ENCODE peak calls at places on chromosomes 4 and X, in ten cellular contexts. U, N, H, C, E, F, G, X, B and K are unnamed samples.

GRCh38 chr4:8409271-8410065 is 31.1 kb downstream of the ACOX3 start:
- DNase-seq in G (no peak), E (no peak), X (no peak), B (peak; percentile 33), N (no peak), F (no peak), U (no peak), H (no peak), C (no peak), K (peak; percentile 42)

GRCh38 chrX:41335590-41336331 is 1.8 kb downstream of the DDX3X start:
- DNase-seq in N (no peak), X (no peak), H (peak; percentile 23), G (no peak), B (peak; percentile 80), E (no peak), F (no peak), U (no peak), C (no peak), K (peak; percentile 35)

GRCh38 chr4:140281828-140282227 is 91.6 kb upstream of the SCOC start:
- DNase-seq in C (no peak), H (no peak), X (peak; percentile 29), G (no peak), E (no peak), F (peak; percentile 37), B (no peak), U (peak; percentile 40), N (no peak), K (no peak)

GRCh38 chr4:16443504-16444088 is 217.3 kb upstream of the TAPT1 start:
- DNase-seq in U (peak; percentile 36), B (peak; percentile 48), G (no peak), H (peak; percentile 76), F (peak; percentile 67), N (no peak), C (peak; percentile 53), X (peak; percentile 29), E (no peak), K (no peak)

GRCh38 chrX:72238183-72238582 is 644 bp downstream of the ERCC6L start:
- DNase-seq in F (peak; percentile 6), H (no peak), C (no peak), N (no peak), X (no peak), E (no peak), G (no peak), B (no peak), U (peak; percentile 24), K (no peak)

GRCh38 chrX:136260801-136261200 is 9.6 kb upstream of the MAP7D3 start:
- DNase-seq in X (peak; percentile 67), N (no peak), G (no peak), C (no peak), B (peak; percentile 77), E (no peak), U (no peak), H (peak; percentile 83), F (no peak), K (peak; percentile 86)

GRCh38 chr4:36394352-36394903 is 113.0 kb downstream of the DTHD1 start:
- DNase-seq in F (no peak), N (no peak), G (peak; percentile 77), H (no peak), X (peak; percentile 42), C (peak; percentile 11), U (no peak), E (no peak), B (no peak), K (no peak)

GRCh38 chrX:10726647-10727046 is 106.3 kb upstream of the MID1 start:
- DNase-seq in U (no peak), G (no peak), N (no peak), B (peak; percentile 92), E (no peak), C (peak; percentile 38), F (no peak), X (no peak), H (peak; percentile 84), K (peak; percentile 5)

DNA sequence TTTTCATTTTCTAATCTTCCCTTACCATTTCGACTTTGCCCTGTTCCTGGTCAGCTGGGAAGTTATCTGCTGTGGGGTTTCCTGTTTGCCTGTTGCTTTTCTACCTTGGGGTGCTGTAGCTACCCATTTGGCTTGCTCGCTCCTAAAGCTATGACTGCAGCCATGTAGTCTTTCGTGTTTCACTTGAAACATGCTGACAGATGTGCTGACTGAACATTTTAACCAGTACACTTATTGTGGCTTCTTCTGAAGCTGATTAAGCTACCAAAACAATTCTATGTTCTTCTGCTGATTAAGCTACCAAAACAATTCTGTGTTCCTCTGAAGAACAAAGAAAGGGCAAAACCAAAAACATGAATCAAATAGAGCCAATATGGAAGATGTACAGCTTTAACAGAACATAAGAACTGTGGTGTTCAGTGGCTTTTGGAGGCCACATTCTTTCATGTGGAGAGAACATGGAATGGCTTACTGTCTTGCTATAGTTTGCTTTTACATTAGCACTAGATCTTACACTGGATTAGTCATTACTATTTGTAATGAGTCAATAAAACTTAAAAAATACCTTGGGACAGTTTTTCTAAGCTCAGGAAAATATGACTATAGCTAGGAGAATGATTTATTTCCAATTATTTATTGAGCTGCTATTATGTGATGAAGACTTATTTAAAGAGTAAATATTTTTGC is 440.5 kb downstream of the SPRY1 start:
- DNase-seq in N (no peak), E (no peak), C (peak; percentile 92), G (no peak), H (peak; percentile 43), B (no peak), U (no peak), F (no peak), X (peak; percentile 50), K (no peak)
- H3K4me3 ChIP-seq in N (no peak overlapping the region), E (no peak overlapping the region), C (peak overlapping the region; percentile 29), G (no peak overlapping the region), H (no peak overlapping the region), B (no peak overlapping the region), U (no peak overlapping the region), F (no peak overlapping the region), X (no peak overlapping the region), K (no peak overlapping the region)

GRCh38 chr4:152676052-152676854 is 3.5 kb downstream of the TMEM154 start:
- DNase-seq in X (no peak), C (peak; percentile 38), G (no peak), H (no peak), B (no peak), U (no peak), F (no peak), N (no peak), E (no peak), K (no peak)

GRCh38 chr4:152682143-152682542 is 2.3 kb upstream of the TMEM154 start:
- DNase-seq in C (no peak), E (no peak), U (no peak), G (no peak), B (no peak), F (no peak), H (no peak), X (no peak), N (no peak), K (no peak)

GRCh38 chr4:152680988-152681731 is 1.4 kb upstream of the TMEM154 start:
- DNase-seq in N (no peak), F (no peak), G (no peak), H (peak; percentile 71), C (no peak), E (no peak), U (no peak), B (peak; percentile 43), X (peak; percentile 100), K (peak; percentile 13)

GRCh38 chr4:152678841-152679240 is 956 bp downstream of the TMEM154 start:
- DNase-seq in N (no peak), G (no peak), F (no peak), X (peak; percentile 38), B (no peak), E (no peak), U (no peak), H (no peak), C (no peak), K (no peak)

DNA sequence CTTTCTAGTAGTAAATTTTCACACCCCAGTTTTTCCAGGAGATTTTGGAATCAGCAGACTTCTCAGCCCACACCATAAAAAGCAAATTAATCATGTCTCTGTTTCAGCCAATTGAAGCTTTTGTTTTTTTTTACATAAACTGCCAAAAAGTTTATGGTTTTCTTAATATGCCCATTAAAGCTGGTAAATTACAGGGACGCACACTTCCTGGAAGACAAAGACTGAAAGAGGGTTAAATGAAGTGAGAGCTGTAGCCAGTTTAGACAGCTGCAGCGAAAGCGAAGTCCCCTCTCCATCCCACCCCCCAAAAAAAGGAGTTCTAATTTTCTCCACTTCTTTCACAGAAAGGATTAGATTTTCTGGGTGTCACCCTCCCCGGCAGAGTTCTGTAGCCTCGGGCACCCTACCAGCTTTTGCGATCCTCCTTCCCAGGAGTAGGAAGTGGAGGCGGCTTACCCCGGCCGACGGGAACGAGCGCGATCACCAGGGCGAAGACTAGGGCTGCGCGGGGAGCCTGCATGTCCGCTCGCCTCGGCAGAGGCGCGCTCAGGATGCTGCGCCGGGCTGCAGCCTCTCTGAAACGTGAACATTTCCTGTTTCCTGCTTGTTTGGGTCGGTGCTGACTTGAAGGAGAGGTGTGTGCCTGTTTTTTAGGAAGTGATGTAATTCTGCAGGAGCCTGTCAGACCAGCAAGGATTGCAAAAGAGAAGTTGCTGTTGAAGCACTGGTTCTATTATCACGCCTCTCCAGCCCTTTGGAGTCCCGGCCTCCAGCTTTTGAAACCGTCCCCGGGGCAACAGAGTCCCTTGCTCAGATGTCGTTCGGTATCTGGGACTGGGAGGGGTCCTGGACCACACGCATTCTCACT is at the start of gene TMEM154:
- DNase-seq in H (peak; percentile 85), X (peak; percentile 98), C (peak; percentile 81), E (peak; percentile 31), G (peak; percentile 79), B (peak; percentile 67), N (peak; percentile 81), F (peak; percentile 87), U (peak; percentile 78), K (peak; percentile 47)
- H3K4me3 ChIP-seq in H (peak within 1 kb of the TSS; percentile 76), X (peak within 1 kb of the TSS; percentile 58), C (peak within 1 kb of the TSS; percentile 77), E (peak within 1 kb of the TSS; percentile 54), G (peak within 1 kb of the TSS; percentile 81), B (peak within 1 kb of the TSS; percentile 69), N (peak within 1 kb of the TSS; percentile 50), F (peak within 1 kb of the TSS; percentile 66), U (peak within 1 kb of the TSS; percentile 52), K (peak within 1 kb of the TSS; percentile 42)

GRCh38 chr4:152462047-152462446 is 73.8 kb downstream of the FBXW7 start:
- DNase-seq in F (no peak), G (no peak), N (no peak), B (no peak), U (no peak), C (peak; percentile 62), H (no peak), E (no peak), X (no peak), K (no peak)

GRCh38 chr4:152460488-152460887 is 75.4 kb downstream of the FBXW7 start:
- DNase-seq in C (peak; percentile 64), E (no peak), X (peak; percentile 60), H (peak; percentile 94), G (no peak), B (peak; percentile 83), U (no peak), F (no peak), N (no peak), K (no peak)

GRCh38 chr4:152459326-152459725 is 76.6 kb downstream of the FBXW7 start:
- DNase-seq in H (no peak), X (no peak), E (no peak), U (no peak), N (no peak), C (no peak), F (no peak), B (no peak), G (no peak), K (no peak)

GRCh38 chr4:152456609-152457008 is 79.3 kb downstream of the FBXW7 start:
- DNase-seq in X (peak; percentile 83), F (no peak), B (no peak), H (peak; percentile 21), E (no peak), U (no peak), G (no peak), C (no peak), N (no peak), K (no peak)

DNA sequence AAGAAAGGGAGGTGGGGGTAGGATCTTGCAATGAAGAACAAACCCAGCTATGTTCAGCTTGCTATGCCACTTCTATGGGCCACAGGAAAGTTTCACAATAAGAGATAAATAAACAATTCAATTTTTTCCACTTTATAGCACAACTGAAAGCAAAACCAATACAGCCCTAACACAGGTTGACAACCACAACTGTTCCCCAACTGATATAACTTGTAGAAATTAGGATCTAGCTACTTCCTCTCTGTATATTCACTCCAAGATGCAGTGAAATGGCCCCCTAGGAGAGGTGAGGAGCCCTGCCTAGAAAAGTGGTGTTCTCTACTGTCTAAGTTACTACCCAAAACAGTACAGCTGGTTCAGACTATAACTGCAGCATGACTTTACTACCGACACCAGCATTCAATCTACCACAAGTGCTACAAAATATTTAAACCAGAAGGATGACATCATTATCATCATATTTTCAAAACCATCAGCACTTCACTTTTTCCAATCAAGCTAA is 77.0 kb downstream of the FBXW7 start:
- DNase-seq in G (no peak), F (no peak), C (peak; percentile 49), H (peak; percentile 62), U (no peak), E (no peak), B (peak; percentile 12), N (no peak), X (no peak), K (no peak)
- H3K4me3 ChIP-seq in G (no peak overlapping the region), F (no peak overlapping the region), C (peak overlapping the region; percentile 6), H (no peak overlapping the region), U (no peak overlapping the region), E (no peak overlapping the region), B (no peak overlapping the region), N (no peak overlapping the region), X (no peak overlapping the region), K (no peak overlapping the region)

GRCh38 chr4:118979712-118980111 is 91.1 kb downstream of the SYNPO2 start:
- DNase-seq in F (no peak), N (no peak), G (no peak), E (no peak), B (no peak), H (no peak), X (no peak), U (no peak), C (no peak), K (no peak)

GRCh38 chr4:118981839-118982381 is 93.3 kb downstream of the SYNPO2 start:
- DNase-seq in F (peak; percentile 82), U (peak; percentile 69), C (peak; percentile 62), G (peak; percentile 50), H (peak; percentile 95), N (no peak), B (peak; percentile 96), X (peak; percentile 71), E (peak; percentile 61), K (peak; percentile 59)

GRCh38 chr4:118981171-118981838 is 92.7 kb downstream of the SYNPO2 start:
- DNase-seq in H (peak; percentile 47), B (peak; percentile 32), E (no peak), F (peak; percentile 14), X (no peak), G (no peak), N (no peak), C (no peak), U (no peak), K (no peak)

GRCh38 chr4:118985170-118986000 is 96.7 kb downstream of the SYNPO2 start:
- DNase-seq in U (no peak), G (no peak), C (no peak), H (no peak), F (no peak), B (no peak), X (no peak), E (no peak), N (no peak), K (no peak)

GRCh38 chr4:118983293-118983692 is 94.6 kb downstream of the SYNPO2 start:
- DNase-seq in C (no peak), H (no peak), G (no peak), B (no peak), N (no peak), U (no peak), X (no peak), E (no peak), F (no peak), K (no peak)
- H3K4me3 ChIP-seq in C (no peak overlapping the region), H (no peak overlapping the region), G (no peak overlapping the region), B (no peak overlapping the region), N (no peak overlapping the region), U (no peak overlapping the region), X (no peak overlapping the region), E (no peak overlapping the region), F (no peak overlapping the region), K (no peak overlapping the region)